ENCODE peak calls at places on chromosomes 4 and X, in nine cellular contexts. One of them, this sample, is unnamed.

GRCh38 chrX:55167124-55167523 is 53.0 kb upstream of the PAGE5 start:
- DNase-seq in spleen: no peak
- DNase-seq in heart left ventricle: no peak
- DNase-seq in transverse colon: no peak
- DNase-seq in IMR-90: no peak
- DNase-seq in A549: no peak
- DNase-seq in uterus: no peak
- DNase-seq in H1: no peak
- DNase-seq in stomach: no peak
- DNase-seq in this sample: no peak

GRCh38 chr4:164952551-164952950 is 24.9 kb downstream of the TRIM61 start:
- DNase-seq in IMR-90: no peak
- DNase-seq in spleen: no peak
- DNase-seq in stomach: no peak
- DNase-seq in A549: no peak
- DNase-seq in transverse colon: no peak
- DNase-seq in heart left ventricle: no peak
- DNase-seq in uterus: no peak
- DNase-seq in H1: no peak
- DNase-seq in this sample: no peak

GRCh38 chr4:146545102-146545501 is 23.4 kb upstream of the SLC10A7 start:
- DNase-seq in IMR-90: peak
- DNase-seq in uterus: no peak
- DNase-seq in H1: no peak
- DNase-seq in stomach: no peak
- DNase-seq in A549: peak
- DNase-seq in spleen: no peak
- DNase-seq in heart left ventricle: no peak
- DNase-seq in transverse colon: no peak
- DNase-seq in this sample: no peak

GRCh38 chrX:102833136-102833535 is 103.9 kb upstream of the RAB40AL start:
- DNase-seq in stomach: no peak
- DNase-seq in A549: peak
- DNase-seq in heart left ventricle: no peak
- DNase-seq in transverse colon: no peak
- DNase-seq in IMR-90: peak
- DNase-seq in spleen: no peak
- DNase-seq in H1: no peak
- DNase-seq in uterus: no peak
- DNase-seq in this sample: no peak

GRCh38 chrX:68829594-68830485 is 1.0 kb downstream of the EFNB1 start:
- DNase-seq in uterus: no peak
- DNase-seq in H1: no peak
- DNase-seq in transverse colon: no peak
- DNase-seq in heart left ventricle: peak
- DNase-seq in A549: peak
- DNase-seq in spleen: no peak
- DNase-seq in IMR-90: peak
- DNase-seq in stomach: no peak
- DNase-seq in this sample: no peak

GRCh38 chr4:57114973-57115372 is 4.8 kb upstream of the IGFBP7 start:
- DNase-seq in uterus: no peak
- DNase-seq in stomach: no peak
- DNase-seq in H1: no peak
- DNase-seq in heart left ventricle: no peak
- DNase-seq in transverse colon: no peak
- DNase-seq in spleen: no peak
- DNase-seq in A549: no peak
- DNase-seq in IMR-90: peak
- DNase-seq in this sample: no peak

GRCh38 chr4:79598801-79599200 is 190.8 kb upstream of the GK2 start:
- DNase-seq in stomach: no peak
- DNase-seq in spleen: no peak
- DNase-seq in heart left ventricle: no peak
- DNase-seq in transverse colon: no peak
- DNase-seq in uterus: no peak
- DNase-seq in H1: no peak
- DNase-seq in A549: no peak
- DNase-seq in IMR-90: no peak
- DNase-seq in this sample: no peak

GRCh38 chr4:57158221-57158620 is 48.0 kb upstream of the IGFBP7 start:
- DNase-seq in transverse colon: no peak
- DNase-seq in spleen: no peak
- DNase-seq in H1: no peak
- DNase-seq in IMR-90: no peak
- DNase-seq in A549: peak
- DNase-seq in stomach: no peak
- DNase-seq in uterus: no peak
- DNase-seq in heart left ventricle: no peak
- DNase-seq in this sample: no peak

GRCh38 chrX:107205770-107206696 is at the start of the genes DNAAF6 and NUP62CL:
- DNase-seq in transverse colon: peak
- DNase-seq in IMR-90: no peak
- DNase-seq in uterus: peak
- DNase-seq in spleen: peak
- DNase-seq in stomach: peak
- DNase-seq in H1: peak
- DNase-seq in A549: peak
- DNase-seq in heart left ventricle: peak
- DNase-seq in this sample: peak

GRCh38 chrX:11470231-11470630 is 177.0 kb downstream of the AMELX start:
- DNase-seq in uterus: no peak
- DNase-seq in spleen: no peak
- DNase-seq in IMR-90: peak
- DNase-seq in heart left ventricle: no peak
- DNase-seq in stomach: no peak
- DNase-seq in A549: peak
- DNase-seq in H1: no peak
- DNase-seq in transverse colon: no peak
- DNase-seq in this sample: no peak

GRCh38 chr4:124096290-124096689 is 616.2 kb downstream of the ANKRD50 start:
- DNase-seq in heart left ventricle: no peak
- DNase-seq in stomach: no peak
- DNase-seq in H1: no peak
- DNase-seq in transverse colon: no peak
- DNase-seq in IMR-90: no peak
- DNase-seq in uterus: no peak
- DNase-seq in spleen: no peak
- DNase-seq in A549: no peak
- DNase-seq in this sample: no peak

GRCh38 chr4:170109586-170110289 is 20.0 kb upstream of the AADAT start:
- DNase-seq in H1: no peak
- DNase-seq in A549: no peak
- DNase-seq in heart left ventricle: no peak
- DNase-seq in stomach: no peak
- DNase-seq in IMR-90: no peak
- DNase-seq in uterus: no peak
- DNase-seq in spleen: no peak
- DNase-seq in transverse colon: no peak
- DNase-seq in this sample: no peak

GRCh38 chrX:149638860-149639259 is 7.3 kb upstream of the TMEM185A start:
- DNase-seq in IMR-90: peak
- DNase-seq in H1: no peak
- DNase-seq in transverse colon: no peak
- DNase-seq in spleen: no peak
- DNase-seq in uterus: no peak
- DNase-seq in heart left ventricle: no peak
- DNase-seq in stomach: no peak
- DNase-seq in A549: no peak
- DNase-seq in this sample: no peak

GRCh38 chrX:1451251-1451675 is 1.4 kb downstream of the ASMTL start:
- DNase-seq in H1: no peak
- DNase-seq in A549: no peak
- DNase-seq in IMR-90: no peak
- DNase-seq in heart left ventricle: peak
- DNase-seq in spleen: no peak
- DNase-seq in stomach: no peak
- DNase-seq in uterus: no peak
- DNase-seq in transverse colon: no peak
- DNase-seq in this sample: no peak

GRCh38 chr4:122874194-122874593 is 47.6 kb downstream of the FGF2 start:
- DNase-seq in stomach: no peak
- DNase-seq in A549: peak
- DNase-seq in IMR-90: peak
- DNase-seq in H1: no peak
- DNase-seq in uterus: no peak
- DNase-seq in heart left ventricle: no peak
- DNase-seq in transverse colon: no peak
- DNase-seq in spleen: no peak
- DNase-seq in this sample: no peak

GRCh38 chr4:146638801-146639351 is at the start of gene POU4F2:
- DNase-seq in H1: no peak
- DNase-seq in spleen: no peak
- DNase-seq in heart left ventricle: no peak
- DNase-seq in A549: no peak
- DNase-seq in stomach: no peak
- DNase-seq in transverse colon: no peak
- DNase-seq in uterus: no peak
- DNase-seq in IMR-90: no peak
- DNase-seq in this sample: peak

GRCh38 chr4:676871-677235 is 2.5 kb downstream of the MYL5 start:
- DNase-seq in H1: no peak
- DNase-seq in IMR-90: no peak
- DNase-seq in stomach: no peak
- DNase-seq in uterus: no peak
- DNase-seq in A549: no peak
- DNase-seq in spleen: no peak
- DNase-seq in transverse colon: peak
- DNase-seq in heart left ventricle: no peak
- DNase-seq in this sample: no peak

GRCh38 chr4:674172-675035 is at the start of the genes ATP5ME and MYL5:
- DNase-seq in heart left ventricle: peak
- DNase-seq in stomach: peak
- DNase-seq in transverse colon: peak
- DNase-seq in A549: peak
- DNase-seq in H1: peak
- DNase-seq in spleen: peak
- DNase-seq in IMR-90: peak
- DNase-seq in uterus: peak
- DNase-seq in this sample: peak

GRCh38 chr4:673349-674091 is 556 bp downstream of the ATP5ME start:
- DNase-seq in uterus: no peak
- DNase-seq in heart left ventricle: peak
- DNase-seq in transverse colon: peak
- DNase-seq in stomach: peak
- DNase-seq in spleen: peak
- DNase-seq in IMR-90: no peak
- DNase-seq in H1: no peak
- DNase-seq in A549: no peak
- DNase-seq in this sample: no peak

GRCh38 chr4:675980-676870 is 1.9 kb downstream of the MYL5 start:
- DNase-seq in stomach: no peak
- DNase-seq in uterus: no peak
- DNase-seq in transverse colon: peak
- DNase-seq in IMR-90: no peak
- DNase-seq in H1: no peak
- DNase-seq in spleen: peak
- DNase-seq in heart left ventricle: no peak
- DNase-seq in A549: no peak
- DNase-seq in this sample: peak

DNA sequence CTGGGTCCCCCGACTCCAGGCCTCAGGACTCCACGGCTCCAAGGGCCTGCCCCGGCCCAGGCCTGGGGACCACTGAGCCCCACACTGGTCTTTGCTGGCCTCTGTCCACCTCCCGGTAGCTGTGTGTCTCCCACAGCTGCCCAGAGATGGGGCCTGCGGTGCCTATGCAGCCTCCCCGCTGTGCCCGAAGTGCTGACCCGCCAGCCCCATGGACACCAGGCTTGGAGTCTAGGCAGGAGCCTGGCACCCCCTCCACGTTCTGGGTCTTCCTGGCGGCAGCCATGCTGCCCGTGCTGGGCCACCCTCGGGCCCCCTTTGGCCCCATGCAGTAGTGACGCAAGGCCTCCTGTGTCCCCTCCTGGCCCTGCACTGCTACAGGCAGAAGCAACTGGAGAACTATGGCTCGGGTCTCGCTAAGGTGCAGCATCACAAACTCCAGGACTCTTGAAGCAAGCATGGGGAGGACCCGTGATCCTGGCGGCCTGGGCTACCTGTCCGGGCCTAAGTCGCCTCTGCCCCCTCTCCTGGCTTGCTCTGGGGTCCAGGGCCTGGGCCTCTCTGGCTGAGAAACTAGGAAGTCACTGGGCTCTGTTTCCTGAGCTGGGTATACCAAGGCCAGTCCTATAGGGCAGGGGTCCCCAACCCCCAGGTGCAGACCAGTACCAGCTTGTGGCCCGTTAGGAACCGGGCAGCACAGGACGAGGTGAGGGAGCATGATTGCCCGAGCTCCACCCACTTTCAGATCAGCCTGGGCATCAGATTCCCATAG is 878 bp downstream of the MYL5 start:
- DNase-seq in A549: no peak
- DNase-seq in spleen: peak
- DNase-seq in IMR-90: no peak
- DNase-seq in H1: no peak
- DNase-seq in uterus: no peak
- DNase-seq in heart left ventricle: no peak
- DNase-seq in transverse colon: peak
- DNase-seq in stomach: no peak
- DNase-seq in this sample: no peak
- TF ChIP-seq POLR2A in A549: no peak
- TF ChIP-seq POLR2A in spleen: no peak
- TF ChIP-seq POLR2A in IMR-90: no peak
- TF ChIP-seq POLR2A in H1: no peak
- TF ChIP-seq POLR2A in uterus: no peak
- TF ChIP-seq POLR2A in heart left ventricle: no peak
- TF ChIP-seq POLR2A in transverse colon: no peak
- TF ChIP-seq POLR2A in stomach: no peak
- TF ChIP-seq POLR2A in this sample: no peak

GRCh38 chrX:19883878-19884277 is 3.5 kb downstream of the SH3KBP1 start:
- DNase-seq in heart left ventricle: no peak
- DNase-seq in H1: no peak
- DNase-seq in transverse colon: peak
- DNase-seq in stomach: no peak
- DNase-seq in spleen: no peak
- DNase-seq in uterus: no peak
- DNase-seq in A549: peak
- DNase-seq in IMR-90: no peak
- DNase-seq in this sample: no peak
- TF ChIP-seq POLR2A in heart left ventricle: no peak
- TF ChIP-seq POLR2A in H1: no peak
- TF ChIP-seq POLR2A in transverse colon: no peak
- TF ChIP-seq POLR2A in stomach: no peak
- TF ChIP-seq POLR2A in spleen: no peak
- TF ChIP-seq POLR2A in uterus: no peak
- TF ChIP-seq POLR2A in A549: no peak
- TF ChIP-seq POLR2A in IMR-90: no peak
- TF ChIP-seq POLR2A in this sample: no peak

GRCh38 chr4:112270643-112271484 is 14.8 kb downstream of the TIFA start:
- DNase-seq in A549: no peak
- DNase-seq in heart left ventricle: no peak
- DNase-seq in stomach: no peak
- DNase-seq in spleen: no peak
- DNase-seq in transverse colon: no peak
- DNase-seq in IMR-90: peak
- DNase-seq in uterus: no peak
- DNase-seq in H1: no peak
- DNase-seq in this sample: no peak
- TF ChIP-seq POLR2A in A549: no peak
- TF ChIP-seq POLR2A in heart left ventricle: no peak
- TF ChIP-seq POLR2A in stomach: no peak
- TF ChIP-seq POLR2A in spleen: no peak
- TF ChIP-seq POLR2A in transverse colon: no peak
- TF ChIP-seq POLR2A in IMR-90: no peak
- TF ChIP-seq POLR2A in uterus: no peak
- TF ChIP-seq POLR2A in H1: no peak
- TF ChIP-seq POLR2A in this sample: no peak

GRCh38 chrX:48696301-48697181 is at the start of gene SUV39H1:
- DNase-seq in IMR-90: peak
- DNase-seq in H1: no peak
- DNase-seq in heart left ventricle: peak
- DNase-seq in transverse colon: peak
- DNase-seq in A549: peak
- DNase-seq in uterus: peak
- DNase-seq in stomach: peak
- DNase-seq in spleen: peak
- DNase-seq in this sample: peak
- TF ChIP-seq POLR2A in IMR-90: no peak
- TF ChIP-seq POLR2A in H1: peak
- TF ChIP-seq POLR2A in heart left ventricle: peak
- TF ChIP-seq POLR2A in transverse colon: peak
- TF ChIP-seq POLR2A in A549: peak
- TF ChIP-seq POLR2A in uterus: peak
- TF ChIP-seq POLR2A in stomach: peak
- TF ChIP-seq POLR2A in spleen: no peak
- TF ChIP-seq POLR2A in this sample: peak